ENCODE peak calls at places on chromosomes 5 and 9, in four cellular contexts. Q, C, I and P are unnamed samples.

GRCh38 chr5:173864126-173865075 is 23.7 kb upstream of the CPEB4 start:
- DNase-seq in I (no peak), Q (no peak), C (no peak), P (peak)

GRCh38 chr9:27548055-27548741 is 18.6 kb upstream of the MOB3B start:
- DNase-seq in Q (peak), I (peak), C (no peak), P (peak)

GRCh38 chr5:42620579-42621216 is 135.9 kb upstream of the CCDC152 start:
- DNase-seq in Q (no peak), I (no peak), C (no peak), P (no peak)

GRCh38 chr9:125507247-125507646 is 199.8 kb downstream of the MAPKAP1 start:
- DNase-seq in C (no peak), Q (no peak), I (no peak), P (no peak)

GRCh38 chr9:131743501-131743900 is 3.6 kb upstream of the RAPGEF1 start:
- DNase-seq in Q (no peak), C (no peak), I (no peak), P (no peak)

GRCh38 chr5:107502711-107503110 is 168.0 kb downstream of the EFNA5 start:
- DNase-seq in I (no peak), C (no peak), Q (no peak), P (no peak)

GRCh38 chr5:93378073-93378472 is 202.9 kb downstream of the NR2F1-AS1 start:
- DNase-seq in C (no peak), Q (no peak), I (peak), P (no peak)

GRCh38 chr5:159051431-159052281 is 48.1 kb downstream of the EBF1 start:
- DNase-seq in Q (no peak), I (peak), C (peak), P (peak)

GRCh38 chr9:107782381-107782780 is 292.8 kb upstream of the KLF4 start:
- DNase-seq in C (no peak), I (peak), Q (no peak), P (no peak)

GRCh38 chr5:34490501-34491250 is 165.5 kb upstream of the RAI14 start:
- DNase-seq in I (no peak), Q (no peak), C (no peak), P (peak)

GRCh38 chr9:13587581-13587980 is 308.1 kb upstream of the MPDZ start:
- DNase-seq in C (no peak), I (no peak), Q (no peak), P (no peak)

GRCh38 chr9:114098660-114099522 is at the start of gene KIF12:
- DNase-seq in I (no peak), Q (peak), C (peak), P (peak)

GRCh38 chr5:138914338-138914737 is 39.2 kb upstream of the LRRTM2 start:
- DNase-seq in C (no peak), I (no peak), Q (no peak), P (no peak)

GRCh38 chr5:54558362-54558761 is 40.8 kb downstream of the SNX18 start:
- DNase-seq in C (no peak), Q (no peak), I (no peak), P (no peak)

GRCh38 chr9:87874320-87874655 is 8.4 kb upstream of the SPATA31E1 start:
- DNase-seq in C (peak), Q (no peak), I (no peak), P (no peak)

GRCh38 chr9:21812415-21812814 is 10.0 kb downstream of the MTAP start:
- DNase-seq in I (peak), C (no peak), Q (no peak), P (no peak)

GRCh38 chr9:70868661-70869652 is 252.5 kb downstream of the TRPM3 start:
- DNase-seq in I (peak), Q (peak), C (no peak), P (peak)

GRCh38 chr5:166909040-166909439 is 1382.4 kb upstream of the WWC1 start:
- DNase-seq in Q (peak), C (no peak), I (peak), P (no peak)

GRCh38 chr5:27788184-27788583 is 749.8 kb upstream of the CDH9 start:
- DNase-seq in I (no peak), C (no peak), Q (no peak), P (no peak)

GRCh38 chr9:130341839-130342713 is 76.5 kb downstream of the HMCN2 start:
- DNase-seq in Q (no peak), C (no peak), I (no peak), P (no peak)

GRCh38 chr5:93586948-93587918 is 4.2 kb downstream of the NR2F1 start:
- DNase-seq in I (peak), C (no peak), Q (no peak), P (no peak)

GRCh38 chr5:179321206-179321987 is 23.9 kb downstream of the ADAMTS2 start:
- DNase-seq in C (no peak), Q (no peak), I (no peak), P (no peak)

GRCh38 chr5:131749138-131749537 is 47.7 kb downstream of the FNIP1 start:
- DNase-seq in I (peak), Q (no peak), C (no peak), P (no peak)

GRCh38 chr9:91117474-91117891 is 244.2 kb downstream of the AUH start:
- DNase-seq in C (no peak), Q (no peak), I (no peak), P (no peak)

GRCh38 chr9:123743737-123744136 is 186.2 kb downstream of the DENND1A start:
- DNase-seq in I (no peak), Q (no peak), C (no peak), P (no peak)

GRCh38 chr9:134870746-134871667 is 9.6 kb upstream of the FCN2 start:
- DNase-seq in Q (no peak), C (no peak), I (no peak), P (no peak)

GRCh38 chr5:7010578-7010977 is 297.3 kb downstream of the TENT4A start:
- DNase-seq in Q (no peak), C (no peak), I (no peak), P (no peak)

GRCh38 chr5:172530835-172531703 is 76.7 kb upstream of the SH3PXD2B start:
- DNase-seq in I (no peak), Q (no peak), C (no peak), P (no peak)

GRCh38 chr5:113162770-113163169 is 186.2 kb downstream of the DCP2 start:
- DNase-seq in I (peak), Q (peak), C (no peak), P (no peak)

GRCh38 chr5:112574566-112574965 is 155.5 kb upstream of the EPB41L4A start:
- DNase-seq in Q (no peak), I (no peak), C (no peak), P (no peak)

GRCh38 chr9:23492126-23493002 is 333.7 kb downstream of the ELAVL2 start:
- DNase-seq in C (peak), Q (peak), I (peak), P (peak)

GRCh38 chr9:113798062-113799030 is 77.8 kb upstream of the ZNF618 start:
- DNase-seq in Q (no peak), C (no peak), I (peak), P (no peak)

GRCh38 chr9:134635431-134636141 is 6.0 kb upstream of the COL5A1 start:
- DNase-seq in Q (no peak), I (no peak), C (no peak), P (no peak)